ENCODE peak calls at places on chromosomes 7 and 10, in eight cellular contexts. U, W, T, R, X, C, V and D are unnamed samples. For H3K9me3, the result is how much of the 10 kb centered on the place peaks cover.

GRCh38 chr7:142880886-142881505 is 4.5 kb downstream of the TRPV6 start:
- DNase-seq in V (no peak), R (no peak), T (no peak), U (peak), C (peak), W (peak), X (peak), D (no peak)

GRCh38 chr10:209357-209756 is 74.1 kb downstream of the ZMYND11 start:
- DNase-seq in V (no peak), U (no peak), W (no peak), R (no peak), T (no peak), X (no peak), C (no peak), D (no peak)

GRCh38 chr7:18167815-18168214 is 140.2 kb upstream of the PRPS1L1 start:
- DNase-seq in C (no peak), W (no peak), U (no peak), V (no peak), R (no peak), X (no peak), T (no peak), D (no peak)

GRCh38 chr10:97876387-97876786 is 26.7 kb downstream of the GOLGA7B start:
- DNase-seq in U (no peak), C (no peak), W (no peak), X (no peak), T (no peak), V (no peak), R (no peak), D (no peak)

GRCh38 chr7:38102486-38102885 is 75.6 kb upstream of the STARD3NL start:
- DNase-seq in T (no peak), W (no peak), X (no peak), V (no peak), C (no peak), R (no peak), U (no peak), D (no peak)

GRCh38 chr10:43879742-43880141 is 231.1 kb upstream of the ZNF32 start:
- DNase-seq in V (no peak), X (no peak), W (no peak), R (no peak), T (no peak), C (no peak), U (no peak), D (peak)

GRCh38 chr7:132169730-132170129 is 406.5 kb downstream of the PLXNA4 start:
- DNase-seq in C (no peak), X (no peak), T (no peak), W (no peak), U (no peak), V (no peak), R (no peak), D (no peak)

GRCh38 chr7:90552521-90552920 is 43.6 kb upstream of the CDK14 start:
- DNase-seq in T (no peak), X (no peak), V (no peak), U (no peak), C (no peak), W (no peak), R (no peak), D (no peak)

GRCh38 chr7:138979226-138979979 is 1.8 kb downstream of the KIAA1549 start:
- DNase-seq in R (no peak), C (peak), U (no peak), W (no peak), V (no peak), X (no peak), T (no peak), D (no peak)

GRCh38 chr10:53236941-53237340 is 464.4 kb upstream of the MBL2 start:
- DNase-seq in T (no peak), W (no peak), R (no peak), C (no peak), U (no peak), V (no peak), X (no peak), D (no peak)

GRCh38 chr10:98055875-98056516 is 25.6 kb upstream of the CRTAC1 start:
- DNase-seq in C (no peak), U (no peak), X (no peak), W (no peak), V (no peak), R (no peak), T (no peak), D (no peak)

GRCh38 chr10:5076615-5077014 is 17.6 kb upstream of the AKR1C3 start:
- DNase-seq in W (no peak), V (no peak), U (no peak), C (no peak), T (no peak), R (no peak), X (no peak), D (no peak)

GRCh38 chr10:79377557-79378382 is 30.5 kb downstream of the PPIF start:
- DNase-seq in V (no peak), W (no peak), C (no peak), R (no peak), X (no peak), T (no peak), U (no peak), D (peak)

GRCh38 chr10:91571671-91572070 is 61.2 kb downstream of the PPP1R3C start:
- DNase-seq in T (no peak), R (no peak), W (no peak), U (no peak), C (no peak), V (no peak), X (no peak), D (no peak)

GRCh38 chr10:110516815-110517492 is 19.2 kb downstream of the DUSP5 start:
- DNase-seq in C (no peak), T (no peak), V (no peak), R (no peak), W (no peak), X (no peak), U (no peak), D (no peak)

GRCh38 chr10:103888113-103888841 is 29.7 kb downstream of the STN1 start:
- DNase-seq in T (peak), X (peak), R (peak), V (peak), C (peak), W (peak), U (peak), D (peak)

GRCh38 chr10:110860576-110861241 is 11.0 kb upstream of the PDCD4 start:
- DNase-seq in V (peak), X (no peak), R (peak), W (no peak), T (no peak), U (no peak), C (peak), D (no peak)

GRCh38 chr7:128692623-128693270 is 20.7 kb downstream of the GARIN1A start:
- DNase-seq in T (no peak), X (no peak), R (no peak), C (no peak), V (no peak), U (no peak), W (no peak), D (no peak)

GRCh38 chr10:123331438-123331837 is 177.2 kb downstream of the BUB3 start:
- DNase-seq in R (no peak), W (no peak), T (no peak), U (peak), X (no peak), C (peak), V (no peak), D (no peak)

GRCh38 chr7:110786576-110786975 is 304.4 kb upstream of the LRRN3 start:
- DNase-seq in W (no peak), U (no peak), T (no peak), C (no peak), R (no peak), V (no peak), X (no peak), D (no peak)

GRCh38 chr7:1533569-1534329 is 3.2 kb downstream of the MAFK start:
- DNase-seq in U (peak), X (no peak), T (peak), R (peak), V (no peak), C (no peak), W (no peak), D (peak)

GRCh38 chr7:38673795-38674194 is 42.6 kb upstream of the AMPH start:
- DNase-seq in W (no peak), V (no peak), X (no peak), U (peak), R (no peak), C (no peak), T (no peak), D (peak)

GRCh38 chr10:70126700-70127395 is 5.8 kb downstream of the AIFM2 start:
- DNase-seq in X (no peak), R (no peak), T (no peak), V (no peak), W (no peak), C (no peak), U (no peak), D (no peak)

GRCh38 chr10:102935939-102936605 is 18.0 kb downstream of the CNNM2 start:
- DNase-seq in C (no peak), X (no peak), V (no peak), R (no peak), W (no peak), T (no peak), U (no peak), D (no peak)

GRCh38 chr7:42739591-42739990 is 172.3 kb downstream of the C7orf25 start:
- DNase-seq in R (no peak), V (no peak), T (peak), U (no peak), C (no peak), W (no peak), X (no peak), D (peak)

GRCh38 chr7:20310963-20311742 is 19.5 kb upstream of the ITGB8 start:
- DNase-seq in U (no peak), T (no peak), R (no peak), V (no peak), W (no peak), X (no peak), C (peak), D (no peak)

GRCh38 chr7:19116121-19117080 is 1.0 kb downstream of the TWIST1 start:
- DNase-seq in X (no peak), W (peak), R (no peak), U (no peak), C (no peak), T (no peak), V (no peak), D (peak)

GRCh38 chr7:124896001-124896400 is 33.6 kb downstream of the POT1 start:
- DNase-seq in U (no peak), X (no peak), C (no peak), V (no peak), R (no peak), T (no peak), W (no peak), D (no peak)

GRCh38 chr10:12221323-12222298 is 25.6 kb downstream of the CDC123 start:
- DNase-seq in U (no peak), X (no peak), W (no peak), R (no peak), T (no peak), C (peak), V (no peak), D (no peak)

GRCh38 chr10:44975487-44976331 is 2.9 kb downstream of the DEPP1 start:
- DNase-seq in X (peak), R (peak), T (no peak), V (no peak), C (peak), U (no peak), W (no peak), D (peak)

GRCh38 chr7:39952378-39952777 is 2.3 kb downstream of the CDK13 start:
- DNase-seq in W (no peak), V (no peak), T (no peak), C (no peak), U (no peak), X (no peak), R (no peak), D (no peak)

GRCh38 chr10:8133146-8133545 is 78.7 kb downstream of the GATA3 start:
- DNase-seq in V (no peak), W (no peak), X (no peak), U (no peak), T (no peak), C (no peak), R (no peak), D (no peak)

GRCh38 chr7:142150869-142151268 is 39.4 kb downstream of the MGAM2 start:
- DNase-seq in W (no peak), C (no peak), X (no peak), R (no peak), U (no peak), T (no peak), V (no peak), D (no peak)

GRCh38 chr7:29138588-29138987 is 7.7 kb downstream of the CPVL start:
- DNase-seq in R (no peak), W (no peak), V (no peak), X (no peak), T (no peak), C (no peak), U (no peak), D (no peak)

GRCh38 chr10:104254493-104255243 is at the start of gene GSTO1:
- DNase-seq in C (peak), U (no peak), T (peak), V (peak), R (peak), X (peak), W (peak), D (peak)

GRCh38 chr7:43565786-43566185 is 17.1 kb upstream of the STK17A start:
- DNase-seq in X (no peak), C (no peak), R (no peak), T (no peak), U (no peak), W (no peak), V (no peak), D (no peak)

GRCh38 chr7:77811895-77812685 is 13.5 kb downstream of the PHTF2 start:
- DNase-seq in C (peak), T (no peak), R (no peak), X (no peak), V (no peak), W (no peak), U (no peak), D (no peak)
- H3K9me3 ChIP-seq in C (under half), T (under half), R (under half), X (under half), V (under half), W (under half), U (under half), D (under half)

DNA sequence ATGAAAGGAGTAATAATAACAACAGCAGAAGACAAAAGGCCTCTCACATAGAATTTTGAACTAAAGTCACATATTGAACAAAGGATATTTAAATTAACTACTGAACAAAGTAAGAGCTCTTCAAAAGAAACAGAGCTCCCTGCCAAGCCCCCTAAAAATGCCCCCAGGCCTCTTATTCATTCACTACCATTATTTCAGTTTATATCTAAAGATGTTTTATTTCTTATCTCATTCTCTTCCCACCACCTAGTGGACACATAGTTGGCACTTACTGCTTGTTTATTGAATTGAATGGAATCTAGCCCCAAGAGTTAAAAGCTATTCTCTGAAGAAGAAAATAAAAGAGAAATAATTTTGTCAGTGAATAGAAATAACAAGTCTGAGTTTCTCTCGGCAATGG is 37.4 kb downstream of the VCL start:
- DNase-seq in C (no peak), T (no peak), X (no peak), U (no peak), V (no peak), R (no peak), W (no peak), D (no peak)
- TF ChIP-seq CTCF in C (no peak), T (no peak), X (no peak), U (no peak), V (no peak), R (no peak), W (peak), D (peak)

DNA sequence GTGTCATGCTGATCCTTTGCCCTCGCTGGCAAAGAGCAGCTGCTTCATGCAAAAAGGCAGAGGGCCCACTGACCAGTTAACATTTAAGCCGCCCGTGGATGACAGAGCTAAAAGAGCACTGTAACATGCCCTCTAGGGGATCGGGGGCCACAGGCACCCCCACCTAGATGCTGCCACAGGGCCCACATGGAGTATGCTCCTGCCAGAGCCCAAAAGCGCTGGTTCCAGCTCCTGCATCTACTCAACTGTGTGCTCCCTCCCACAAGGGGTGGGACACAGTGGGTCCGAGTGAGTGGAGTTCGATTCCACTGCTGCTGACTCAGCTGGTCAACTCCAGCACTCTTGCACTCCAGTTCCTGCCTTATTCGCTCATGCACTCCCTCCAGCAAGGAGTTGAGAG is 199.8 kb upstream of the CNTNAP2 start:
- DNase-seq in U (no peak), V (no peak), T (no peak), W (no peak), R (no peak), C (no peak), X (no peak), D (no peak)
- H3K9me3 ChIP-seq in U (under half), V (under half), T (under half), W (under half), R (under half), C (half or more), X (under half), D (under half)

DNA sequence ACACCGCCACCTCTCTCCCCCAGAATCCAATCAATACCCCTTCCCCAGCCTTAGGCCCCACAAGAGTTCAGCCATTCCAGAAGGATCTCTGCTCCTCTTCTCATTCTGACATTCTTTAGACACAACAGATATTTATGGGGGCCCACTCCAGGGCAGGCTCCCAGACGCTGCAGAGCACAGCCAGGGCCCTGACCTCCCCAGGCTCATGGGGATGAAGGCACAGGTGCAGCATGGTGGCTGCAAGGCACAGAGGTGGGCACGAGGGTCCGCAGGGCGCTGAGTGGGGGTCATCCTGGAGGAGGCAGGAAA is 4.9 kb upstream of the FZD9 start:
- DNase-seq in W (no peak), X (no peak), C (no peak), T (no peak), R (no peak), V (no peak), U (no peak), D (no peak)
- TF ChIP-seq CTCF in W (no peak), X (no peak), C (no peak), T (no peak), R (no peak), V (no peak), U (no peak), D (no peak)

GRCh38 chr7:57423768-57424167 is 26.2 kb upstream of the ZNF716 start:
- DNase-seq in V (no peak), X (no peak), W (no peak), C (no peak), U (no peak), T (no peak), R (no peak), D (no peak)

GRCh38 chr7:57425239-57425944 is 24.6 kb upstream of the ZNF716 start:
- DNase-seq in V (no peak), T (no peak), R (no peak), C (no peak), W (no peak), U (no peak), X (no peak), D (no peak)

GRCh38 chr7:57425969-57426628 is 23.9 kb upstream of the ZNF716 start:
- DNase-seq in T (no peak), W (no peak), R (no peak), C (no peak), U (no peak), V (no peak), X (no peak), D (no peak)

GRCh38 chr7:57426629-57427003 is 23.4 kb upstream of the ZNF716 start:
- DNase-seq in V (no peak), C (no peak), X (no peak), T (no peak), R (no peak), W (no peak), U (no peak), D (no peak)

GRCh38 chr7:57424515-57425238 is 25.3 kb upstream of the ZNF716 start:
- DNase-seq in C (no peak), V (no peak), R (no peak), W (no peak), U (no peak), X (no peak), T (no peak), D (no peak)
- H3K9me3 ChIP-seq in C (half or more), V (under half), R (under half), W (under half), U (under half), X (half or more), T (under half), D (under half)

GRCh38 chr7:95861041-95861440 is 88.7 kb downstream of the DYNC1I1 start:
- DNase-seq in X (no peak), C (no peak), T (no peak), R (no peak), W (no peak), V (no peak), U (no peak), D (no peak)

GRCh38 chr7:95863623-95864022 is 91.3 kb downstream of the DYNC1I1 start:
- DNase-seq in T (no peak), W (no peak), R (no peak), V (no peak), X (no peak), U (no peak), C (no peak), D (no peak)

GRCh38 chr7:95867309-95867708 is 95.0 kb downstream of the DYNC1I1 start:
- DNase-seq in T (no peak), R (no peak), W (no peak), U (no peak), V (no peak), X (no peak), C (no peak), D (no peak)

GRCh38 chr7:95871078-95871848 is 98.9 kb downstream of the DYNC1I1 start:
- DNase-seq in U (peak), X (no peak), R (no peak), T (peak), V (no peak), C (peak), W (no peak), D (no peak)

GRCh38 chr7:95865716-95866371 is 93.5 kb downstream of the DYNC1I1 start:
- DNase-seq in W (no peak), X (no peak), V (no peak), T (no peak), U (peak), R (no peak), C (peak), D (no peak)
- TF ChIP-seq CTCF in W (no peak), X (no peak), V (no peak), T (no peak), U (peak), R (no peak), C (peak), D (no peak)